ENCODE peak calls at places on chromosomes 2 and 18, in nine cellular contexts. One of them, this sample, is unnamed.

GRCh38 chr2:236986524-236987330 is 99.0 kb upstream of the COPS8 start:
- DNase-seq in BE2C: no peak
- DNase-seq in MM.1S: no peak
- DNase-seq in heart right ventricle: no peak
- DNase-seq in effector memory CD4-positive, alpha-beta T cell: no peak
- DNase-seq in AG04449: no peak
- DNase-seq in adrenal gland: no peak
- DNase-seq in Peyer's patch: no peak
- DNase-seq in coronary artery: no peak
- DNase-seq in this sample: no peak

GRCh38 chr18:46660955-46661749 is 4.1 kb upstream of the LOXHD1 start:
- DNase-seq in BE2C: peak
- DNase-seq in MM.1S: no peak
- DNase-seq in heart right ventricle: no peak
- DNase-seq in effector memory CD4-positive, alpha-beta T cell: no peak
- DNase-seq in AG04449: no peak
- DNase-seq in adrenal gland: peak
- DNase-seq in Peyer's patch: no peak
- DNase-seq in coronary artery: no peak
- DNase-seq in this sample: no peak

GRCh38 chr2:66426250-66427064 is 8.5 kb upstream of the MEIS1 start:
- DNase-seq in BE2C: no peak
- DNase-seq in MM.1S: no peak
- DNase-seq in heart right ventricle: no peak
- DNase-seq in effector memory CD4-positive, alpha-beta T cell: no peak
- DNase-seq in AG04449: no peak
- DNase-seq in adrenal gland: no peak
- DNase-seq in Peyer's patch: no peak
- DNase-seq in coronary artery: no peak
- DNase-seq in this sample: no peak

GRCh38 chr2:218745559-218746469 is 35.2 kb downstream of the TTLL4 start:
- DNase-seq in BE2C: no peak
- DNase-seq in MM.1S: no peak
- DNase-seq in heart right ventricle: peak
- DNase-seq in effector memory CD4-positive, alpha-beta T cell: no peak
- DNase-seq in AG04449: no peak
- DNase-seq in adrenal gland: peak
- DNase-seq in Peyer's patch: no peak
- DNase-seq in coronary artery: no peak
- DNase-seq in this sample: peak

GRCh38 chr2:107592225-107592624 is 234.5 kb upstream of the RGPD4 start:
- DNase-seq in BE2C: no peak
- DNase-seq in MM.1S: no peak
- DNase-seq in heart right ventricle: no peak
- DNase-seq in effector memory CD4-positive, alpha-beta T cell: no peak
- DNase-seq in AG04449: no peak
- DNase-seq in adrenal gland: no peak
- DNase-seq in Peyer's patch: no peak
- DNase-seq in coronary artery: no peak
- DNase-seq in this sample: no peak

GRCh38 chr2:149184994-149185393 is 145.4 kb upstream of the LYPD6 start:
- DNase-seq in BE2C: no peak
- DNase-seq in MM.1S: no peak
- DNase-seq in heart right ventricle: no peak
- DNase-seq in effector memory CD4-positive, alpha-beta T cell: no peak
- DNase-seq in AG04449: no peak
- DNase-seq in adrenal gland: no peak
- DNase-seq in Peyer's patch: no peak
- DNase-seq in coronary artery: no peak
- DNase-seq in this sample: no peak

GRCh38 chr2:152200562-152201465 is 25.3 kb upstream of the STAM2 start:
- DNase-seq in BE2C: peak
- DNase-seq in MM.1S: no peak
- DNase-seq in heart right ventricle: peak
- DNase-seq in effector memory CD4-positive, alpha-beta T cell: no peak
- DNase-seq in AG04449: peak
- DNase-seq in adrenal gland: peak
- DNase-seq in Peyer's patch: no peak
- DNase-seq in coronary artery: peak
- DNase-seq in this sample: peak

GRCh38 chr2:160294339-160294803 is 94.3 kb upstream of the ITGB6 start:
- DNase-seq in BE2C: no peak
- DNase-seq in MM.1S: no peak
- DNase-seq in heart right ventricle: peak
- DNase-seq in effector memory CD4-positive, alpha-beta T cell: no peak
- DNase-seq in AG04449: no peak
- DNase-seq in adrenal gland: peak
- DNase-seq in Peyer's patch: no peak
- DNase-seq in coronary artery: no peak
- DNase-seq in this sample: peak

GRCh38 chr2:193824474-193824873 is 1629.7 kb upstream of the TMEFF2 start:
- DNase-seq in BE2C: no peak
- DNase-seq in MM.1S: no peak
- DNase-seq in heart right ventricle: no peak
- DNase-seq in effector memory CD4-positive, alpha-beta T cell: no peak
- DNase-seq in AG04449: no peak
- DNase-seq in adrenal gland: no peak
- DNase-seq in Peyer's patch: no peak
- DNase-seq in coronary artery: no peak
- DNase-seq in this sample: no peak

GRCh38 chr2:100675855-100676254 is 113.1 kb downstream of the PDCL3 start:
- DNase-seq in BE2C: no peak
- DNase-seq in MM.1S: no peak
- DNase-seq in heart right ventricle: no peak
- DNase-seq in effector memory CD4-positive, alpha-beta T cell: no peak
- DNase-seq in AG04449: no peak
- DNase-seq in adrenal gland: no peak
- DNase-seq in Peyer's patch: no peak
- DNase-seq in coronary artery: peak
- DNase-seq in this sample: no peak

GRCh38 chr2:232486558-232487384 is 863 bp downstream of the ECEL1 start:
- DNase-seq in BE2C: peak
- DNase-seq in MM.1S: no peak
- DNase-seq in heart right ventricle: no peak
- DNase-seq in effector memory CD4-positive, alpha-beta T cell: no peak
- DNase-seq in AG04449: no peak
- DNase-seq in adrenal gland: no peak
- DNase-seq in Peyer's patch: no peak
- DNase-seq in coronary artery: no peak
- DNase-seq in this sample: peak
- H3K4me3 ChIP-seq in BE2C: no peak
- H3K4me3 ChIP-seq in MM.1S: no peak
- H3K4me3 ChIP-seq in heart right ventricle: no peak
- H3K4me3 ChIP-seq in effector memory CD4-positive, alpha-beta T cell: no peak
- H3K4me3 ChIP-seq in AG04449: no peak
- H3K4me3 ChIP-seq in adrenal gland: no peak
- H3K4me3 ChIP-seq in Peyer's patch: peak
- H3K4me3 ChIP-seq in coronary artery: peak
- H3K4me3 ChIP-seq in this sample: no peak

GRCh38 chr2:167294775-167295140 is 406.5 kb downstream of the XIRP2 start:
- DNase-seq in BE2C: no peak
- DNase-seq in MM.1S: peak
- DNase-seq in heart right ventricle: no peak
- DNase-seq in effector memory CD4-positive, alpha-beta T cell: no peak
- DNase-seq in AG04449: no peak
- DNase-seq in adrenal gland: no peak
- DNase-seq in Peyer's patch: no peak
- DNase-seq in coronary artery: no peak
- DNase-seq in this sample: no peak
- H3K4me3 ChIP-seq in BE2C: no peak
- H3K4me3 ChIP-seq in MM.1S: peak
- H3K4me3 ChIP-seq in heart right ventricle: peak
- H3K4me3 ChIP-seq in effector memory CD4-positive, alpha-beta T cell: no peak
- H3K4me3 ChIP-seq in AG04449: peak
- H3K4me3 ChIP-seq in adrenal gland: no peak
- H3K4me3 ChIP-seq in Peyer's patch: peak
- H3K4me3 ChIP-seq in coronary artery: peak
- H3K4me3 ChIP-seq in this sample: peak

DNA sequence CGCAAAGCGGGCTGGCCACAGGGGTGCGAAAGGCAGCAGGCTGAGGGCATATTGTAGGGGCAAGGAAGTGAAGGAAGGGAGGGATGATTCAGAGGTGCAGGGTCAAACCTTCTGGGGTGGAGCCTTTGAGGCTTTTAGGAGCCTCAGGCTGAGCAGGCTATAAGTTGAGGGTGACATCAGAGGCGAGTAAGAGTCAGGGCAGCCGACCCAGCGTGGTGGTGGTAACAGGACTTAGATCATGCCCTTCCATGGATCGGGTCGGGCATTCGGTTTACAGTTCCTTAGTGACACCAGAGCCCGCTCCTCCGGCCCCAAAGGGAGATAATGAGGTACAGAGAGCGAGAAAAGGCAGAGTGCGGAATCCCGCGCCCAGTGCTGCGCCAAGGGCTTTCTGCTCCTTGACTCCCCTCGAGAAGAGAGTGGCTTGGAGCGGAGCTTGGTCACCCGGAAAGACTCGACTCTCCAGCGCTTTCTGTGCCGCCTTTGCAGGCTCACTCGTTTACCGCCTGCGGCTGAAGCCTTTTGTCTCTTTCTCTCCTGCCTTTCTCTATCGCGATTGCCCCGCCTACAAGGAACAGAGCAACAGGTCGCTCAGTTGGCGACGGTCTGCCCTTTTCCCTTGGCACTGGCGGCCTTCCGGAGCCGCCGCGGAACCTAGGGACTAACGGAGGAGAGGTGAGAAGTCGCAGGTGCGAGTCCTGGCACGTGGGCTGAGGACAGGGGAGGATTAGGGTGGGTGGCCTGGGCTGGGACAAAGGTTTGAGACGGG is 719 bp downstream of the LBX2 start:
- DNase-seq in BE2C: peak
- DNase-seq in MM.1S: no peak
- DNase-seq in heart right ventricle: no peak
- DNase-seq in effector memory CD4-positive, alpha-beta T cell: no peak
- DNase-seq in AG04449: no peak
- DNase-seq in adrenal gland: no peak
- DNase-seq in Peyer's patch: no peak
- DNase-seq in coronary artery: peak
- DNase-seq in this sample: no peak
- H3K4me3 ChIP-seq in BE2C: peak
- H3K4me3 ChIP-seq in MM.1S: peak
- H3K4me3 ChIP-seq in heart right ventricle: no peak
- H3K4me3 ChIP-seq in effector memory CD4-positive, alpha-beta T cell: peak
- H3K4me3 ChIP-seq in AG04449: peak
- H3K4me3 ChIP-seq in adrenal gland: no peak
- H3K4me3 ChIP-seq in Peyer's patch: peak
- H3K4me3 ChIP-seq in coronary artery: peak
- H3K4me3 ChIP-seq in this sample: peak

DNA sequence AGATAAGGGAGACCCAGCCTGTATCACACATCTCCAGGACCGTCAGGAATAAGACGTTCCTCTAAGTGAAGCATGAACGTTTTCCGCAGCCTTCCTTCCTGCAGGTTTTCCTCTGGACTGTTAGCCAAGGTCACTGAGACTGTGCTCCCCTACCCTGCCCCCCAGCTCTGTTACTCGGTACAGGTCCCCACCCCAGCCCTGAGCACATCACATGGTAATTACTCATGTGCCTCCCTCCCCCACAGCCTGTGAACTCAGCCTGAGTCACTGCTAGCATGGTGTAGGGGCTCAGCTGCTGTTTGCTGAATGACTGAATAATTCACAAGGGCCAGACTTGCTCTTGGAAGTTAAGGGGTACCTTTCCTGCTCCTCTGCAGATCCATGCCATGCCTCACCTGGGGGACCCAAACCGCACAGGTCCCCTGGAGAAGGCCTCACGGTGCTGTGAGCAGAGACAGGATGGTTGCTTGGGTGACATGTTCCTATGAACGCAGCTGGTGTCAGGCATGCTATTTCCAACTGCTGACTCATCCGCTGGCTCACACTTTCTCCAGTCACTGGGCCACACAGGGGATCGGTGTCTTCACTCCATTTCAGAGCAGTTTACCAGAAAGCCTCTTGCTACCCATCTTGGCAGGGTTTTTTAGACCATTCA is 88.2 kb downstream of the PLB1 start:
- DNase-seq in BE2C: peak
- DNase-seq in MM.1S: no peak
- DNase-seq in heart right ventricle: peak
- DNase-seq in effector memory CD4-positive, alpha-beta T cell: peak
- DNase-seq in AG04449: peak
- DNase-seq in adrenal gland: peak
- DNase-seq in Peyer's patch: no peak
- DNase-seq in coronary artery: peak
- DNase-seq in this sample: peak
- H3K4me3 ChIP-seq in BE2C: no peak
- H3K4me3 ChIP-seq in MM.1S: no peak
- H3K4me3 ChIP-seq in heart right ventricle: no peak
- H3K4me3 ChIP-seq in effector memory CD4-positive, alpha-beta T cell: no peak
- H3K4me3 ChIP-seq in AG04449: peak
- H3K4me3 ChIP-seq in adrenal gland: no peak
- H3K4me3 ChIP-seq in Peyer's patch: no peak
- H3K4me3 ChIP-seq in coronary artery: no peak
- H3K4me3 ChIP-seq in this sample: no peak

GRCh38 chr2:128734521-128735295 is 416.0 kb upstream of the HS6ST1 start:
- DNase-seq in BE2C: no peak
- DNase-seq in MM.1S: no peak
- DNase-seq in heart right ventricle: no peak
- DNase-seq in effector memory CD4-positive, alpha-beta T cell: no peak
- DNase-seq in AG04449: no peak
- DNase-seq in adrenal gland: peak
- DNase-seq in Peyer's patch: no peak
- DNase-seq in coronary artery: no peak
- DNase-seq in this sample: peak
- H3K4me3 ChIP-seq in BE2C: no peak
- H3K4me3 ChIP-seq in MM.1S: no peak
- H3K4me3 ChIP-seq in heart right ventricle: no peak
- H3K4me3 ChIP-seq in effector memory CD4-positive, alpha-beta T cell: no peak
- H3K4me3 ChIP-seq in AG04449: no peak
- H3K4me3 ChIP-seq in adrenal gland: no peak
- H3K4me3 ChIP-seq in Peyer's patch: no peak
- H3K4me3 ChIP-seq in coronary artery: no peak
- H3K4me3 ChIP-seq in this sample: no peak

GRCh38 chr2:127407091-127407490 is 11.1 kb upstream of the PROC start:
- DNase-seq in BE2C: no peak
- DNase-seq in MM.1S: no peak
- DNase-seq in heart right ventricle: no peak
- DNase-seq in effector memory CD4-positive, alpha-beta T cell: no peak
- DNase-seq in AG04449: no peak
- DNase-seq in adrenal gland: no peak
- DNase-seq in Peyer's patch: peak
- DNase-seq in coronary artery: no peak
- DNase-seq in this sample: peak
- H3K4me3 ChIP-seq in BE2C: no peak
- H3K4me3 ChIP-seq in MM.1S: no peak
- H3K4me3 ChIP-seq in heart right ventricle: no peak
- H3K4me3 ChIP-seq in effector memory CD4-positive, alpha-beta T cell: no peak
- H3K4me3 ChIP-seq in AG04449: no peak
- H3K4me3 ChIP-seq in adrenal gland: no peak
- H3K4me3 ChIP-seq in Peyer's patch: no peak
- H3K4me3 ChIP-seq in coronary artery: no peak
- H3K4me3 ChIP-seq in this sample: no peak

GRCh38 chr2:240999873-241000541 is 1.6 kb downstream of the SNED1 start:
- DNase-seq in BE2C: peak
- DNase-seq in MM.1S: no peak
- DNase-seq in heart right ventricle: peak
- DNase-seq in effector memory CD4-positive, alpha-beta T cell: no peak
- DNase-seq in AG04449: no peak
- DNase-seq in adrenal gland: no peak
- DNase-seq in Peyer's patch: peak
- DNase-seq in coronary artery: peak
- DNase-seq in this sample: no peak
- H3K4me3 ChIP-seq in BE2C: no peak
- H3K4me3 ChIP-seq in MM.1S: no peak
- H3K4me3 ChIP-seq in heart right ventricle: peak
- H3K4me3 ChIP-seq in effector memory CD4-positive, alpha-beta T cell: peak
- H3K4me3 ChIP-seq in AG04449: no peak
- H3K4me3 ChIP-seq in adrenal gland: no peak
- H3K4me3 ChIP-seq in Peyer's patch: peak
- H3K4me3 ChIP-seq in coronary artery: peak
- H3K4me3 ChIP-seq in this sample: peak